ENCODE peak calls at places on chromosomes 4 and X, in four cellular contexts. One of them, this sample, is unnamed.

GRCh38 chr4:64340243-64341110 is 68.8 kb downstream of the TECRL start:
- DNase-seq in tibial artery: no peak
- DNase-seq in PC-3: no peak
- DNase-seq in upper lobe of right lung: no peak
- DNase-seq in this sample: no peak

GRCh38 chrX:25028726-25029125 is 13.0 kb upstream of the ARX start:
- DNase-seq in PC-3: peak; percentile 86
- DNase-seq in upper lobe of right lung: no peak
- DNase-seq in tibial artery: no peak
- DNase-seq in this sample: no peak

GRCh38 chrX:39953879-39954278 is 143.9 kb downstream of the BCOR start:
- DNase-seq in tibial artery: peak; percentile 81
- DNase-seq in PC-3: peak; percentile 94
- DNase-seq in upper lobe of right lung: peak; percentile 87
- DNase-seq in this sample: peak; percentile 6

GRCh38 chr4:136329042-136329662 is 1203.1 kb downstream of the PCDH18 start:
- DNase-seq in upper lobe of right lung: no peak
- DNase-seq in PC-3: peak; percentile 20
- DNase-seq in tibial artery: no peak
- DNase-seq in this sample: no peak

GRCh38 chr4:2829321-2829932 is 14.2 kb upstream of the ADD1 start:
- DNase-seq in tibial artery: peak; percentile 63
- DNase-seq in upper lobe of right lung: peak; percentile 62
- DNase-seq in PC-3: no peak
- DNase-seq in this sample: no peak

GRCh38 chr4:122700178-122700725 is 32.3 kb upstream of the BBS12 start:
- DNase-seq in tibial artery: no peak
- DNase-seq in upper lobe of right lung: no peak
- DNase-seq in PC-3: peak; percentile 63
- DNase-seq in this sample: no peak

GRCh38 chr4:7451800-7452199 is 17.1 kb upstream of the PSAPL1 start:
- DNase-seq in upper lobe of right lung: no peak
- DNase-seq in tibial artery: no peak
- DNase-seq in PC-3: no peak
- DNase-seq in this sample: no peak

GRCh38 chrX:22652596-22652995 is 347.2 kb upstream of the DDX53 start:
- DNase-seq in PC-3: peak; percentile 50
- DNase-seq in tibial artery: no peak
- DNase-seq in upper lobe of right lung: no peak
- DNase-seq in this sample: no peak

GRCh38 chrX:149877636-149878035 is 3.3 kb upstream of the MAGEA8 start:
- DNase-seq in tibial artery: no peak
- DNase-seq in upper lobe of right lung: no peak
- DNase-seq in PC-3: peak; percentile 85
- DNase-seq in this sample: no peak

GRCh38 chr4:144647095-144647959 is 1.4 kb downstream of the HHIP start:
- DNase-seq in upper lobe of right lung: no peak
- DNase-seq in PC-3: no peak
- DNase-seq in tibial artery: no peak
- DNase-seq in this sample: no peak

DNA sequence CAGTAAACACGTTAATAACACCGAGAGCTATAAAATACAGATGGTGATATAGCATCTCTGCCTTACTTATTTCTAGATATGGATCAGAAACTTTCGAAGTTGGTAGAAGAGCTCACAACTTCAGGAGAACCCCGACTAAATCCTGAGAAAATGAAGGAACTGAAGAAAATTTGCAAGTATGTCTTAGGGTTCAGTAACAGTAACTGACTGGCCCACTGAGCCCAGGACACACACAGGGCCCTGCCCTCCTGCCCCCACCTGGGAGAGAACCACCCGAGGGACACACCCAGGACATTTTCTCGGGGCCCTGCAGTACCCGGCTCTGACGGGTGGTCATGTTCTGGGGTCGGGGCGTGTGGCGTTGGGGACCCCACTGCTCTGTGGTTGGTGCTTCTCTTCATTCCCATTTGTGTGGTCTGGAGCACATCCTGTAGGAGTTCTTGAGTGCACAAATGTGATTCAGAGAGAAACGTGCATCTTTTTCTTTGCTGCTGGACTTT is 1.1 kb downstream of the UVSSA start:
- DNase-seq in tibial artery: no peak
- DNase-seq in upper lobe of right lung: no peak
- DNase-seq in PC-3: no peak
- DNase-seq in this sample: no peak
- H3K4me1 ChIP-seq in tibial artery: no peaks in the 10 kb centered on the region
- H3K4me1 ChIP-seq in upper lobe of right lung: peaks cover 31% of the 10 kb centered on the region
- H3K4me1 ChIP-seq in PC-3: peaks cover 35% of the 10 kb centered on the region
- H3K4me1 ChIP-seq in this sample: peaks cover 25% of the 10 kb centered on the region

DNA sequence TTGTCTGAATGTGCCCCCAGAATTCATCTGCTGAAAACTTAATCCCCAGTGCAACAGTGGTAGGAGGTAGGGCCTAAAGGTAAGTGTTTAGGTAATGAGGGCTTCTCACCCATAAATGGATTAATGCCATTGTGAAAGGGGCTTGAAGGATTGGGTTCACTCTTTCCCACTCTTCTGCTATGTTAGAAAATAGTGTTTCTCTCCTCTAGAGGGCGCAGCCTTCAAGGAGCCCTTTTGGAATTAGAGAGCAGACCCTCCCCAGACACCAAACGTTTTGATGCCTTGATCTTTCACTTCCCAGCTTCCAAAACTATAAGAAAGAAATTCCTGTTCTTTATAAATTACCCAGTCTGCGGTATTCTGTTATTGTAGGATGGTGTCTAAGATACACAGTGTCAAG is 706.4 kb downstream of the SMARCA1 start:
- DNase-seq in tibial artery: no peak
- DNase-seq in PC-3: peak; percentile 7
- DNase-seq in upper lobe of right lung: no peak
- DNase-seq in this sample: no peak
- H3K27me3 ChIP-seq in tibial artery: no peaks in the 10 kb centered on the region
- H3K27me3 ChIP-seq in PC-3: no peaks in the 10 kb centered on the region
- H3K27me3 ChIP-seq in upper lobe of right lung: no peaks in the 10 kb centered on the region
- H3K27me3 ChIP-seq in this sample: no peaks in the 10 kb centered on the region

DNA sequence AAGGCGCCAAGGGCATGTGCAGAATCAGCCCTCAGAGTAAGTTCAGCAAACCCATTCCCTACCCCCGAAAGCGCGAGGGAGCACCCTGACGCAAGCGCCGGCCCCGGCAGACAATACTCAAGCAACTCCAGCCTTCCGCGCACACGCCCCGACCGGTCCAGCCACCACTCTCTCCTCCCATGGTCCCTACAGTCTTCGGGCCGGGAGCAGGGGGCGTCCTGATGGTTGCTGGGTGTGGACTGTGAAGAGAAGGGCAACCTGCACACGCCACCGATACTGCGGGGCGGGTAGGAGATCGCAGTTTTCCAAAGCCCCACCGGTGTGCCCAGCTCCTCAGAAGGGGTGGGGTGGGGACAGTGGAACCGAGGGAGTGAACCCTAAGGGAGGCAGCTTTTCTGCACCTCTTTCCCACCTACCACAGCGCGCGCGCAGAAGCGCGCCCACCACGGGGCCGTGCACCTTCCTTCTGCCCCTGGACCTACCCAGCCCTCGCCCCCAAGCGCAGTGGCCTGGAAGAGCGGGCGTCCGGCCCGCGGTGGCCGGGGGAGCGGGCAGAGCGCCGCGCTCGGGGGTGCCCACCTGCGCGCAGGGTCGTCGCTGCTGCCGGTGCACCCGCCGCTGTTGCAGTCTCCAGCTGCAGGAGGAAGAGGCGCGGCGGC is 650.2 kb upstream of the DIPK2B start:
- DNase-seq in tibial artery: no peak
- DNase-seq in PC-3: peak; percentile 37
- DNase-seq in upper lobe of right lung: peak; percentile 66
- DNase-seq in this sample: no peak
- H3K27ac ChIP-seq in tibial artery: no peak overlapping the region
- H3K27ac ChIP-seq in PC-3: peak overlapping the region; percentile 83
- H3K27ac ChIP-seq in upper lobe of right lung: peak overlapping the region; percentile 30
- H3K27ac ChIP-seq in this sample: no peak overlapping the region

GRCh38 chr4:172055046-172055445 is 241.8 kb downstream of the GALNTL6 start:
- DNase-seq in tibial artery: no peak
- DNase-seq in PC-3: no peak
- DNase-seq in upper lobe of right lung: no peak
- DNase-seq in this sample: no peak
- H3K4me1 ChIP-seq in tibial artery: no peaks in the 10 kb centered on the region
- H3K4me1 ChIP-seq in PC-3: no peaks in the 10 kb centered on the region
- H3K4me1 ChIP-seq in upper lobe of right lung: no peaks in the 10 kb centered on the region
- H3K4me1 ChIP-seq in this sample: no peaks in the 10 kb centered on the region

GRCh38 chr4:185016946-185017797 is 1.1 kb upstream of the HELT start:
- DNase-seq in tibial artery: no peak
- DNase-seq in PC-3: no peak
- DNase-seq in upper lobe of right lung: no peak
- DNase-seq in this sample: no peak
- H3K27me3 ChIP-seq in tibial artery: peaks cover 90% of the 10 kb centered on the region
- H3K27me3 ChIP-seq in PC-3: peaks cover 85% of the 10 kb centered on the region
- H3K27me3 ChIP-seq in upper lobe of right lung: peaks cover 96% of the 10 kb centered on the region
- H3K27me3 ChIP-seq in this sample: peaks cover 24% of the 10 kb centered on the region

GRCh38 chr4:118753096-118753495 is 67.9 kb downstream of the METTL14 start:
- DNase-seq in PC-3: no peak
- DNase-seq in upper lobe of right lung: no peak
- DNase-seq in tibial artery: no peak
- DNase-seq in this sample: no peak
- H3K27ac ChIP-seq in PC-3: no peak overlapping the region
- H3K27ac ChIP-seq in upper lobe of right lung: no peak overlapping the region
- H3K27ac ChIP-seq in tibial artery: peak overlapping the region; percentile 81
- H3K27ac ChIP-seq in this sample: no peak overlapping the region

GRCh38 chrX:45799576-45799975 is 598.9 kb upstream of the DIPK2B start:
- DNase-seq in upper lobe of right lung: no peak
- DNase-seq in PC-3: no peak
- DNase-seq in tibial artery: no peak
- DNase-seq in this sample: no peak
- H3K4me1 ChIP-seq in upper lobe of right lung: no peaks in the 10 kb centered on the region
- H3K4me1 ChIP-seq in PC-3: peaks cover 78% of the 10 kb centered on the region
- H3K4me1 ChIP-seq in tibial artery: no peaks in the 10 kb centered on the region
- H3K4me1 ChIP-seq in this sample: peaks cover 3% of the 10 kb centered on the region

GRCh38 chr4:146059865-146060264 is 115.7 kb upstream of the LSM6 start:
- DNase-seq in upper lobe of right lung: no peak
- DNase-seq in PC-3: no peak
- DNase-seq in tibial artery: no peak
- DNase-seq in this sample: no peak
- H3K27me3 ChIP-seq in upper lobe of right lung: no peaks in the 10 kb centered on the region
- H3K27me3 ChIP-seq in PC-3: peaks cover 35% of the 10 kb centered on the region
- H3K27me3 ChIP-seq in tibial artery: no peaks in the 10 kb centered on the region
- H3K27me3 ChIP-seq in this sample: no peaks in the 10 kb centered on the region

DNA sequence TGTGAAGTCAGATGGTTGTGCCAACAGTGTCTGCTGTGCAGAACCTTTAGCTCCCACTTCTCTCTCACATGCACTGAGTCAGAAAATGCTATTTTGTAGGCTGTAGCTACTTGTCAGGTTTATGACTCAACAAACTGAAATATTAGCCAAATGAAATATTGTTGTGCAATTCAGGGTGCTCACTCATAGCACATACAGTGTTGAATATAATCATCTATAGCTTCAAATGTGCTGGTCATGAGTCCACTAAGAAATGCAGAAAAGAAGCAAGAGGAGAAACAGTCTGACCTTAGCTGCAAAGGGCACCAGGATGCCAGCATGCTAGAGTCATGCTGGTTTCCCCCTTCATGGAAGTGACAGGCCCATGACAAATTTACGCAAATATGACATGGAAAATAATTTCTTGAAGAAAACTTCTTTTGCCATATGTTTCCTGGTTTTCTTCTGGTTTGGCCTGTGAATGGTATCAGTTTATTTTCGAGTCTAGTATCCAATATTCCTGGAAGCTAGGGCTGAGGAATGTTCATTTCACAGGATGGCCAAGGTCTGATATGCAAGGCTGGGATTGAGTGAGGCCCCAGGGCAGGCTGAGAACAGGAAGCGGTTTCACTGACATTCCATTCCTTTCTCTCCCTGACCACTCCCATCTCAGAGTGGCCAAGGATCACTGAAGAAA is 10.3 kb upstream of the CXCL2 start:
- DNase-seq in tibial artery: no peak
- DNase-seq in PC-3: peak; percentile 99
- DNase-seq in upper lobe of right lung: no peak
- DNase-seq in this sample: no peak
- H3K27ac ChIP-seq in tibial artery: peak overlapping the region; percentile 77
- H3K27ac ChIP-seq in PC-3: peak overlapping the region; percentile 96
- H3K27ac ChIP-seq in upper lobe of right lung: peak overlapping the region; percentile 39
- H3K27ac ChIP-seq in this sample: peak overlapping the region; percentile 85

GRCh38 chr4:52657630-52658501 is 1.2 kb downstream of the USP46 start:
- DNase-seq in upper lobe of right lung: no peak
- DNase-seq in PC-3: peak; percentile 47
- DNase-seq in tibial artery: no peak
- DNase-seq in this sample: no peak

GRCh38 chr4:52659016-52659721 is at the start of gene USP46:
- DNase-seq in PC-3: peak; percentile 77
- DNase-seq in upper lobe of right lung: peak; percentile 91
- DNase-seq in tibial artery: peak; percentile 87
- DNase-seq in this sample: peak; percentile 24

GRCh38 chr4:52658671-52659015 is 458 bp downstream of the USP46 start:
- DNase-seq in tibial artery: no peak
- DNase-seq in upper lobe of right lung: no peak
- DNase-seq in PC-3: no peak
- DNase-seq in this sample: no peak

GRCh38 chr4:52660643-52661042 is 1.5 kb upstream of the USP46 start:
- DNase-seq in upper lobe of right lung: no peak
- DNase-seq in PC-3: no peak
- DNase-seq in tibial artery: no peak
- DNase-seq in this sample: no peak

DNA sequence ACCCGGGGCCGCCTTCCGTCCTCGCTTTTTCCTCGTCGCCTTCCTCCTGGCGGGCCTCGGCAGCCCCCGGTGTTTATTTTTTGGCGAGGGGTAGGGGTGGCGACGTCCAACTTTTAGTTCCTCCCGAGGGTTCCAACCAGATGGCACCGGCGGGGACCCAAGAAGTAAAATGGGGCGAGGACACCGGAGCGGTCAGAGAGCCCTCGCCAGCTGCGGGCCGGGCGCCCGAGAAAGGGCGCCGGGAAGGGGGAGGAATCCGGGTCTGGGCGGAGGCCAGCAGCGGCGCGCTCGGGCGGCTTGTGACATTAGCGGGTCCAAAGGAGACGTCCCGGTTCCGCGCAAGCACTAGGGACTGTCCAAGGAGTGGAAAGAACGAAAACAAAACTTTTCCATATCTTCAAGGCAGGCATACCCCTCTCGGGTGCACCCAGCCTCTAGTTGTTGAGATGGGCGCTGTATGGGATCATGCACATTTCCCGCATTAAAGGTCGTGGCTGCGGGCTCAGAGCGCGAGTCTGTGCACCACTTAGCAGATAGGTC is 691 bp upstream of the USP46 start:
- DNase-seq in upper lobe of right lung: peak; percentile 84
- DNase-seq in tibial artery: peak; percentile 81
- DNase-seq in PC-3: peak; percentile 35
- DNase-seq in this sample: peak; percentile 10
- H3K4me1 ChIP-seq in upper lobe of right lung: peaks cover 8% of the 10 kb centered on the region
- H3K4me1 ChIP-seq in tibial artery: no peaks in the 10 kb centered on the region
- H3K4me1 ChIP-seq in PC-3: peaks cover 16% of the 10 kb centered on the region
- H3K4me1 ChIP-seq in this sample: peaks cover 17% of the 10 kb centered on the region